ENCODE peak calls at places on chromosome 3, in six cellular contexts. S, H, C, N, J and X are unnamed samples.

GRCh38 chr3:36800533-36801116 is 36.3 kb upstream of the DCLK3 start:
- DNase-seq in N (no peak), J (no peak), H (no peak), S (no peak), C (no peak), X (no peak)

GRCh38 chr3:133097214-133097613 is 59.0 kb downstream of the TMEM108 start:
- DNase-seq in S (peak), C (no peak), H (no peak), N (no peak), J (no peak), X (no peak)

GRCh38 chr3:52085883-52086282 is 29.5 kb upstream of the DUSP7 start:
- DNase-seq in N (no peak), J (no peak), H (peak), S (no peak), C (no peak), X (no peak)

GRCh38 chr3:126104742-126105605 is 21.1 kb upstream of the SLC41A3 start:
- DNase-seq in C (no peak), J (no peak), S (no peak), H (no peak), N (no peak), X (no peak)

GRCh38 chr3:169268942-169269460 is 394.5 kb downstream of the MECOM start:
- DNase-seq in N (no peak), S (no peak), H (no peak), C (no peak), J (no peak), X (no peak)

GRCh38 chr3:134710313-134710680 is 59.5 kb upstream of the KY start:
- DNase-seq in H (no peak), S (peak), J (no peak), N (no peak), C (no peak), X (no peak)

GRCh38 chr3:195895078-195895899 is 13.1 kb downstream of the TNK2 start:
- DNase-seq in J (peak), C (no peak), H (peak), S (peak), N (peak), X (peak)

GRCh38 chr3:152538518-152538917 is 269.8 kb downstream of the MBNL1 start:
- DNase-seq in S (no peak), N (no peak), J (no peak), C (no peak), H (no peak), X (no peak)

GRCh38 chr3:170132335-170132734 is 49.2 kb downstream of the PHC3 start:
- DNase-seq in J (no peak), C (no peak), S (no peak), H (no peak), N (peak), X (no peak)

GRCh38 chr3:43862992-43863805 is 172.5 kb downstream of the ABHD5 start:
- DNase-seq in N (no peak), C (no peak), J (no peak), S (no peak), H (no peak), X (no peak)

GRCh38 chr3:186587183-186587582 is 16.7 kb downstream of the DNAJB11 start:
- DNase-seq in S (no peak), N (no peak), C (no peak), H (no peak), J (no peak), X (no peak)

GRCh38 chr3:71208273-71209095 is 375.0 kb downstream of the FOXP1 start:
- DNase-seq in N (peak), C (no peak), J (no peak), H (no peak), S (peak), X (no peak)

GRCh38 chr3:16982439-16982838 is 97.7 kb downstream of the PLCL2 start:
- DNase-seq in C (no peak), J (no peak), N (no peak), H (no peak), S (no peak), X (no peak)

GRCh38 chr3:62768896-62769295 is 106.3 kb downstream of the CADPS start:
- DNase-seq in J (no peak), S (no peak), H (no peak), N (no peak), C (no peak), X (no peak)

GRCh38 chr3:4820296-4821121 is 158.7 kb upstream of the BHLHE40 start:
- DNase-seq in H (no peak), S (no peak), C (no peak), J (no peak), N (no peak), X (no peak)

GRCh38 chr3:94167796-94168195 is 104.9 kb downstream of the NSUN3 start:
- DNase-seq in C (no peak), H (no peak), J (no peak), S (no peak), N (no peak), X (no peak)

GRCh38 chr3:57078366-57079220 is 18.1 kb downstream of the SPATA12 start:
- DNase-seq in H (peak), C (no peak), J (peak), S (peak), N (peak), X (peak)

GRCh38 chr3:23845361-23845760 is 39.6 kb downstream of the UBE2E1 start:
- DNase-seq in J (no peak), H (no peak), S (no peak), C (no peak), N (no peak), X (no peak)

GRCh38 chr3:47017504-47018268 is 38.2 kb downstream of the NBEAL2 start:
- DNase-seq in J (no peak), N (no peak), S (no peak), C (no peak), H (peak), X (no peak)

GRCh38 chr3:53109822-53110771 is 20.1 kb downstream of the RFT1 start:
- DNase-seq in S (peak), C (no peak), N (peak), H (peak), J (no peak), X (peak)

GRCh38 chr3:112167758-112168157 is 34.7 kb upstream of the GCSAM start:
- DNase-seq in C (no peak), J (no peak), S (no peak), H (no peak), N (no peak), X (no peak)

GRCh38 chr3:122305818-122306621 is 19.0 kb upstream of the CSTA start:
- DNase-seq in C (no peak), S (no peak), J (no peak), N (peak), H (no peak), X (no peak)

GRCh38 chr3:71753716-71754609 is at the start of gene GPR27:
- DNase-seq in H (no peak), J (peak), N (no peak), S (peak), C (no peak), X (peak)

GRCh38 chr3:50295553-50296166 is 3.4 kb upstream of the IFRD2 start:
- DNase-seq in N (no peak), J (no peak), C (no peak), H (no peak), S (no peak), X (no peak)

GRCh38 chr3:196073188-196073838 is 8.6 kb downstream of the TFRC start:
- DNase-seq in J (peak), N (peak), C (no peak), H (no peak), S (peak), X (peak)

GRCh38 chr3:71721002-71721401 is 4.2 kb downstream of the EIF4E3 start:
- DNase-seq in N (no peak), C (no peak), S (no peak), J (no peak), H (no peak), X (no peak)

GRCh38 chr3:10023587-10024310 is 2.5 kb upstream of the FANCD2 start:
- DNase-seq in S (peak), H (no peak), C (no peak), N (peak), J (no peak), X (no peak)

GRCh38 chr3:188439080-188439479 is 285.1 kb downstream of the LPP start:
- DNase-seq in H (no peak), N (no peak), J (no peak), S (no peak), C (no peak), X (no peak)

DNA sequence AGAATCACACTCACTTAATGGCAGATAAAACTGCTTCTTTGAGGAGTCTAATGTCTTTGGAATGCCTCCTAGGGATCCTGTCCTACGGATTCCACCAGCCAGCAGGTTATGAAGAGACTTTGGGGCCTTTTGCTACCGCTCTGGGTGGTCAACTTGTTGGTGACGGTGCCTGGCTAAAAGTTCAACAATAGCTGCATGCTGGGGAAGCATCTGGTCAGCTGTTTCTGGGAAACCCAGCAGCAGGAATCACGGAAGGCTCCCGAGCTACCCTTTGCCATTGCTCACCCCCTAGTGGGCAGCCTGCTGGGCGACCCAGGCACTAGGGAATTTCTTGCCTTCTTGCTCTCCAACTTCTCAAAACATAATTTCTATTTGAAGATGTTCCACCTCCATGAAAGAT is 263.3 kb downstream of the NEK10 start:
- DNase-seq in J (no peak), S (no peak), H (no peak), C (no peak), N (no peak), X (peak)
- TF ChIP-seq CTCF in J (no peak), S (no peak), H (no peak), C (no peak), N (no peak), X (peak)

GRCh38 chr3:178022599-178022998 is 513.6 kb upstream of the KCNMB2 start:
- DNase-seq in N (peak), S (peak), H (no peak), J (no peak), C (no peak), X (no peak)
- TF ChIP-seq CTCF in N (no peak), S (no peak), H (no peak), J (no peak), C (no peak), X (no peak)

GRCh38 chr3:120196333-120196732 is 88.7 kb downstream of the GPR156 start:
- DNase-seq in N (no peak), C (no peak), S (no peak), H (no peak), J (no peak), X (no peak)

GRCh38 chr3:120200836-120201235 is 84.2 kb downstream of the GPR156 start:
- DNase-seq in C (no peak), J (no peak), H (no peak), N (no peak), S (no peak), X (no peak)

GRCh38 chr3:120196812-120197211 is 88.2 kb downstream of the GPR156 start:
- DNase-seq in N (no peak), H (no peak), S (no peak), J (no peak), C (no peak), X (no peak)

GRCh38 chr3:120202363-120202762 is 82.7 kb downstream of the GPR156 start:
- DNase-seq in S (no peak), J (no peak), H (no peak), C (no peak), N (no peak), X (no peak)

GRCh38 chr3:120198305-120198878 is 86.6 kb downstream of the GPR156 start:
- DNase-seq in C (no peak), S (peak), J (no peak), H (no peak), N (peak), X (no peak)
- TF ChIP-seq CTCF in C (no peak), S (peak), J (no peak), H (no peak), N (no peak), X (no peak)

DNA sequence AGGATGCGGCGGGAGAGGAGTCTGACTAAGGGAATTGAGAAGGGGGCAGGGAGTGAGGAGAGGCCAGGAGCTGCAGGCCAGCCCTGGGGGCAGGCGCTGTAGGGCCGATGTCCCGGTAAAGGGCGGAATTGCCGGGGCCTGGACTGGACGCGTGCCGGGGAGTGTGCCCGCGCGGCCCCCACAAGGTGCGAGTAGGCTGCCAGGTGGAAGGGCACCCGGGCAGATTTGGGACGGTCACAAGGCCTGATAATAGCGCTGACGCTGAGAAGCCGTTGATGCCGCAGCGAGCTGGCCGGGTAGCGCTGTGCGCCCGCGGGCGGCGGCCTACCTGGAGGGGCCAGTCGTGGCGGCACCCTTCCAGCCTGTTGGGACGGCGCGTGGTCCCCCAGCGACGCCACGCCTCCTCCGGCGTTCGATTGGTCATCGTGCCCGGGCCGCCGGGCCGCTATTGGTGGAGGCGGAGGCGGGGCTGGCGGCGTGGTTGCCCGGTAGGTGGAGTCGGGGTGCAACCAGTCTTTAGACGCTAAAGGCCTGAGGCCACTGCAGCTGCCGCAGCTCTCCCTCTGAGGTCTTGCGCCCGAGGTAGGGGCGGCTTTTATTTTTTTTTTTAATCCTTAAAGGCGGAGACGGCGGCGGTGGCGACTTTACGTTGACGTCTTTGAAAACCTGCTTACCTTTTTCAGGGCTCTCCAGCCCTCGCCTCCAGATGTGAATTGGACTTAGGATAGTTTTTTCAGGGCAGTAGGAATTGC is 919 bp downstream of the SLC25A38 start:
- DNase-seq in N (peak), J (peak), S (peak), C (peak), H (peak), X (peak)
- TF ChIP-seq CTCF in N (no peak), J (peak), S (no peak), C (peak), H (no peak), X (no peak)

GRCh38 chr3:139676634-139677197 is 1.1 kb downstream of the NMNAT3 start:
- DNase-seq in C (no peak), S (no peak), H (no peak), N (no peak), J (no peak), X (no peak)
- TF ChIP-seq CTCF in C (no peak), S (no peak), H (no peak), N (no peak), J (no peak), X (no peak)

DNA sequence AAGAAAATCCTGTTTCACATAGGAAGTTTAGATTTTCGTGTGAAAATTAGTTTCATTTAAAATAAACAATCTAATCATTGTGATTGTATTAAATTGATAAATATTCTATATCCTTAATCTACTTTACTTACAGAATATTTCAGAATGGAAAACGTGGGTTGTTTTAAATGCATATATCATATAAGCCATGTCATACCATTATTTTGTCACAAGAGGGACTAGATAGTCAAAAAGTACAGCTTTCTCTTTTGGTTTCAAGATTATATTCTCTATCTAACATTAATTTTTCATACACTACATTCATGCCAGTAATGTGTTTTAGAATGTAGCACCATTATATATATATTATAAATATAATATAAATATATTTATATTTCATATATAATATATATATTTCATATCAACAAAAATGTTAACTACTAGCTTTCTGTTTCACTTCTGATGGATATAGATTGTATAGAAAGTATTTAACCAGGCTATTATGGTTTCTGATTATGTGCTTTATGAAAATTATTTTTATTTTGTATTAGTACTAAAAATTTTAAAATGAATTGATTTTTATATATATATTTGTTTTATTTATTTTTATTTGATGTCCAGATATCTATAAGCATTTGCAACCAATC is 45.3 kb downstream of the OSTN start:
- DNase-seq in C (no peak), N (no peak), J (no peak), H (no peak), S (peak), X (no peak)
- TF ChIP-seq CTCF in C (peak), N (peak), J (peak), H (peak), S (peak), X (peak)